ENCODE peak calls at places on chromosome 5, in five cellular contexts. J is aorta; P is psoas muscle; L is heart right ventricle; Y is effector memory CD4-positive, alpha-beta T cell. C is an unnamed sample. For H3K27me3, the result is how much of the 10 kb centered on the place peaks cover.

GRCh38 chr5:66821626-66822429 is 225.6 kb downstream of the MAST4 start:
- DNase-seq in J (no peak), L (no peak), P (no peak), Y (no peak), C (no peak)

GRCh38 chr5:124156408-124157027 is 589.9 kb downstream of the ZNF608 start:
- DNase-seq in J (no peak), Y (no peak), L (no peak), P (no peak), C (no peak)

GRCh38 chr5:149130121-149130931 is 11.0 kb upstream of the ABLIM3 start:
- DNase-seq in J (no peak), L (no peak), P (no peak), Y (no peak), C (no peak)

GRCh38 chr5:119355636-119356383 is at the start of gene TNFAIP8:
- DNase-seq in J (peak), L (peak), Y (peak), P (peak), C (peak)

GRCh38 chr5:14545890-14546289 is 35.7 kb upstream of the OTULINL start:
- DNase-seq in P (no peak), L (no peak), Y (no peak), J (no peak), C (no peak)

GRCh38 chr5:152634596-152634995 is 229.5 kb upstream of the NMUR2 start:
- DNase-seq in J (no peak), P (no peak), Y (no peak), L (peak), C (no peak)

GRCh38 chr5:150063638-150064037 is 22.7 kb downstream of the CSF1R start:
- DNase-seq in L (no peak), J (no peak), Y (no peak), P (no peak), C (no peak)

GRCh38 chr5:135461752-135462151 is 9.6 kb upstream of the TIFAB start:
- DNase-seq in L (no peak), Y (no peak), J (peak), P (no peak), C (no peak)

GRCh38 chr5:143471041-143471509 is 67.6 kb upstream of the NR3C1 start:
- DNase-seq in L (no peak), Y (no peak), J (no peak), P (no peak), C (no peak)

GRCh38 chr5:142904421-142904820 is 134.2 kb downstream of the ARHGAP26 start:
- DNase-seq in Y (no peak), J (no peak), P (no peak), L (no peak), C (no peak)

GRCh38 chr5:103881560-103881959 is 319.0 kb upstream of the NUDT12 start:
- DNase-seq in J (no peak), P (no peak), Y (no peak), L (no peak), C (no peak)

GRCh38 chr5:23840083-23840482 is 332.7 kb downstream of the PRDM9 start:
- DNase-seq in Y (no peak), J (no peak), P (no peak), L (no peak), C (no peak)

GRCh38 chr5:61525573-61526142 is 193.6 kb downstream of the ZSWIM6 start:
- DNase-seq in P (no peak), Y (no peak), L (no peak), J (no peak), C (no peak)

GRCh38 chr5:127849891-127850290 is 146.7 kb downstream of the CCDC192 start:
- DNase-seq in Y (no peak), L (no peak), J (no peak), P (no peak), C (no peak)

GRCh38 chr5:159819671-159820411 is 96.4 kb upstream of the ADRA1B start:
- DNase-seq in L (peak), P (peak), J (no peak), Y (no peak), C (peak)

GRCh38 chr5:129852747-129853352 is 51.4 kb upstream of the CHSY3 start:
- DNase-seq in L (peak), P (peak), Y (peak), J (peak), C (peak)

GRCh38 chr5:59588922-59589321 is 304.6 kb downstream of the PDE4D start:
- DNase-seq in P (no peak), L (no peak), J (no peak), Y (no peak), C (no peak)

GRCh38 chr5:124061663-124062062 is 549.7 kb downstream of the CSNK1G3 start:
- DNase-seq in L (peak), Y (no peak), J (no peak), P (no peak), C (no peak)

GRCh38 chr5:73121109-73121443 is 701 bp downstream of the TMEM171 start:
- DNase-seq in Y (no peak), L (no peak), J (no peak), P (no peak), C (no peak)

GRCh38 chr5:114010362-114010761 is 351.5 kb upstream of the KCNN2 start:
- DNase-seq in P (no peak), J (no peak), L (no peak), Y (no peak), C (no peak)

GRCh38 chr5:121873409-121873808 is 21.7 kb downstream of the FTMT start:
- DNase-seq in L (no peak), J (no peak), P (no peak), Y (no peak), C (no peak)

GRCh38 chr5:25362799-25363198 is 718.0 kb upstream of the CDH10 start:
- DNase-seq in J (no peak), Y (no peak), L (no peak), P (no peak), C (no peak)

GRCh38 chr5:113804943-113805342 is 291.4 kb downstream of the YTHDC2 start:
- DNase-seq in P (no peak), Y (no peak), J (no peak), L (no peak), C (no peak)

GRCh38 chr5:138354926-138355378 is 2.5 kb downstream of the KDM3B start:
- DNase-seq in J (no peak), P (no peak), L (peak), Y (peak), C (no peak)

GRCh38 chr5:32574540-32575175 is 10.7 kb upstream of the SUB1 start:
- DNase-seq in P (no peak), L (no peak), J (no peak), Y (no peak), C (no peak)

GRCh38 chr5:135195267-135195603 is 161.2 kb upstream of the PITX1 start:
- DNase-seq in J (no peak), Y (no peak), L (no peak), P (no peak), C (no peak)

GRCh38 chr5:65778126-65778525 is 56.1 kb downstream of the NLN start:
- DNase-seq in J (no peak), L (no peak), Y (no peak), P (no peak), C (no peak)

GRCh38 chr5:149172261-149172660 is 31.0 kb downstream of the ABLIM3 start:
- DNase-seq in L (no peak), P (no peak), J (no peak), Y (no peak), C (no peak)

GRCh38 chr5:180683523-180683922 is 34.1 kb upstream of the FLT4 start:
- DNase-seq in Y (no peak), J (no peak), P (no peak), L (no peak), C (no peak)
- H3K27me3 ChIP-seq in Y (under half), J (under half), P (under half), L (half or more), C (under half)

GRCh38 chr5:1640276-1640898 is 116.6 kb upstream of the LPCAT1 start:
- DNase-seq in P (no peak), Y (no peak), L (no peak), J (peak), C (peak)
- H3K27me3 ChIP-seq in P (under half), Y (under half), L (under half), J (under half), C (under half)

DNA sequence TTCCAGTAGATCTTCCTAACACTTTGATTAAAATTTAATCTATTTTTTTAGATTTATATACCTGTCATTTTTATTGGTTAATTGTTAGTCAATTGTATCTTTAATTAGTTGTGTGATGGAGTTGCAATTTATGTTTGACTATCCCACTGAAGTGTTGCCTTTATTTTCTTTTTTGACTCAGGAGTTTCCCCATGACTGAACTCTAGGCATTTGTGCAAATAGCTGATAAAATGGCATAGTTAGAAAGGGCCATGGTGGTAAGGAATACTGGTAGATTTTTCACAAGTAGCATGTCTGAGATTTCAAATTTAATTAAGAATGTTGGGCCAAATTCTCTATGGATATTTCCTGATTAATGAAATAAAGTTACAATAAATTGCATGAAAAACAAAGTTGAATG is 273.1 kb upstream of the DAB2 start:
- DNase-seq in L (no peak), J (no peak), P (no peak), Y (no peak), C (no peak)
- H3K27me3 ChIP-seq in L (under half), J (under half), P (under half), Y (under half), C (under half)

GRCh38 chr5:169547508-169547907 is 36.1 kb upstream of the SPDL1 start:
- DNase-seq in P (no peak), L (no peak), J (no peak), Y (no peak), C (peak)
- H3K27me3 ChIP-seq in P (under half), L (under half), J (under half), Y (under half), C (under half)

GRCh38 chr5:6585939-6586646 is 46.8 kb downstream of the NSUN2 start:
- DNase-seq in P (no peak), J (no peak), L (no peak), Y (no peak), C (no peak)

GRCh38 chr5:6584101-6584645 is 48.7 kb downstream of the NSUN2 start:
- DNase-seq in L (no peak), Y (no peak), J (no peak), P (no peak), C (no peak)

GRCh38 chr5:6585168-6585567 is 47.7 kb downstream of the NSUN2 start:
- DNase-seq in L (no peak), J (no peak), P (no peak), Y (no peak), C (no peak)

GRCh38 chr5:6583049-6583880 is 49.6 kb downstream of the NSUN2 start:
- DNase-seq in P (peak), L (no peak), J (peak), Y (no peak), C (no peak)

DNA sequence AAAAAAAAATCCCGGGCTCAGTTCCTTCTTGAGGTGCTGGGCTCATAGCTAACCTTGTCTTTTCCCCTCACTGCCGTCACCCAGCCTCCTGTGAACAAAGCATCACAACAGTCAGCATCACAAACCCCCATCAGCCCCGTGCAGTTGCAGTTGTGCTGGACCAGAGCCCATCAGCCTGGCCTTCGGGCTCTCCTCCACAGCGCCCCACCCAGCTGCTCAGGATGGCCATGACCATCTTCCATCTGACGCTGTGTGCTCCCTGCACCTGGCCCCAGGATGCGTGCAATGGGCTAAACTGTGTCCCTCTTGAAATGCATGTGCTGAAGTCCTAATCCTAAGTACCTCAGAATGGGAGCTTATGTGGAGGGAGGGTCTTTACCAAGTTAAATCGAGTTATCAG is 48.1 kb downstream of the NSUN2 start:
- DNase-seq in L (no peak), P (no peak), Y (no peak), J (no peak), C (no peak)
- H3K27me3 ChIP-seq in L (under half), P (under half), Y (under half), J (under half), C (under half)

GRCh38 chr5:140113180-140113698 is 670 bp upstream of the PURA start:
- DNase-seq in Y (peak), L (no peak), P (peak), J (peak), C (no peak)
- H3K27me3 ChIP-seq in Y (under half), L (under half), P (under half), J (under half), C (under half)

GRCh38 chr5:570886-571285 is 41.3 kb upstream of the CEP72 start:
- DNase-seq in Y (no peak), J (no peak), P (no peak), L (no peak), C (no peak)
- H3K27me3 ChIP-seq in Y (under half), J (under half), P (half or more), L (half or more), C (under half)

GRCh38 chr5:93611900-93612898 is 29.2 kb downstream of the NR2F1 start:
- DNase-seq in J (no peak), Y (no peak), P (no peak), L (no peak), C (no peak)
- H3K27me3 ChIP-seq in J (under half), Y (half or more), P (half or more), L (half or more), C (half or more)

DNA sequence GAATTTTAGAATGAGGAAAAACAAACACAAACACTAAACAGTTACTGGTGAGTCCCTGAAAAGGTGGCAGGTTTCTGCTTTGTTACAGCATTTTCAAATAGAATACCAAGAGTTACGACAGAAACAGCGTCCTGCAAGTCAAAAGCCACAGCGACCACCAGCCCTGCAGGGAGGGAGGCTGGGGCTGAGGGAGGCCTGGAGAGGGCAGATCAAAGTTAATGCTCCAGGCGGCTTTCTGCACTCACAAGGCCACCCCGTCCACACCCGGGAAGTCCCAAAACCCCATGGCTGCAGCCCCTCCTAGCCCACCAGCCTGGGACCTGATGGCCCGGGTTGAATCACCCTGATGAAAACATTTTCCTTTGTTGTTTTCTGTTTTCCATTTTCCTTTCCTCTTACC is 29.3 kb downstream of the COL23A1 start:
- DNase-seq in P (no peak), L (no peak), Y (no peak), J (no peak), C (no peak)
- H3K27me3 ChIP-seq in P (under half), L (under half), Y (under half), J (under half), C (under half)

C was measured in tibial artery.